ENCODE peak calls at places on chromosomes 12 and 14, in nine cellular contexts. One of them, this sample, is unnamed.

GRCh38 chr14:96053600-96054381 is 14.6 kb downstream of the C14orf132 start:
- DNase-seq in endothelial cell: no peak
- DNase-seq in psoas muscle: peak
- DNase-seq in pancreas: peak
- DNase-seq in choroid plexus epithelial cell: peak
- DNase-seq in right atrium auricular region: peak
- DNase-seq in A549: no peak
- DNase-seq in fibroblast of lung: peak
- DNase-seq in uterus: peak
- DNase-seq in this sample: no peak

GRCh38 chr12:31728289-31728916 is 418 bp downstream of the AMN1 start:
- DNase-seq in endothelial cell: no peak
- DNase-seq in psoas muscle: no peak
- DNase-seq in pancreas: peak
- DNase-seq in choroid plexus epithelial cell: no peak
- DNase-seq in right atrium auricular region: no peak
- DNase-seq in A549: peak
- DNase-seq in fibroblast of lung: no peak
- DNase-seq in uterus: peak
- DNase-seq in this sample: peak

GRCh38 chr14:29236401-29236800 is 469.8 kb downstream of the FOXG1 start:
- DNase-seq in endothelial cell: no peak
- DNase-seq in psoas muscle: no peak
- DNase-seq in pancreas: no peak
- DNase-seq in choroid plexus epithelial cell: peak
- DNase-seq in right atrium auricular region: no peak
- DNase-seq in A549: no peak
- DNase-seq in fibroblast of lung: no peak
- DNase-seq in uterus: no peak
- DNase-seq in this sample: no peak

GRCh38 chr12:72574138-72574537 is 302.0 kb downstream of the TRHDE start:
- DNase-seq in endothelial cell: no peak
- DNase-seq in psoas muscle: no peak
- DNase-seq in pancreas: no peak
- DNase-seq in choroid plexus epithelial cell: no peak
- DNase-seq in right atrium auricular region: no peak
- DNase-seq in A549: no peak
- DNase-seq in fibroblast of lung: no peak
- DNase-seq in uterus: no peak
- DNase-seq in this sample: no peak

GRCh38 chr12:16165506-16165905 is 112.0 kb downstream of the SLC15A5 start:
- DNase-seq in endothelial cell: peak
- DNase-seq in psoas muscle: peak
- DNase-seq in pancreas: peak
- DNase-seq in choroid plexus epithelial cell: peak
- DNase-seq in right atrium auricular region: peak
- DNase-seq in A549: peak
- DNase-seq in fibroblast of lung: peak
- DNase-seq in uterus: peak
- DNase-seq in this sample: no peak

GRCh38 chr12:119988440-119988787 is 622 bp upstream of the BICDL1 start:
- DNase-seq in endothelial cell: no peak
- DNase-seq in psoas muscle: no peak
- DNase-seq in pancreas: no peak
- DNase-seq in choroid plexus epithelial cell: peak
- DNase-seq in right atrium auricular region: no peak
- DNase-seq in A549: peak
- DNase-seq in fibroblast of lung: peak
- DNase-seq in uterus: no peak
- DNase-seq in this sample: no peak

GRCh38 chr14:68800361-68800760 is 7.5 kb upstream of the ZFP36L1 start:
- DNase-seq in endothelial cell: no peak
- DNase-seq in psoas muscle: no peak
- DNase-seq in pancreas: peak
- DNase-seq in choroid plexus epithelial cell: no peak
- DNase-seq in right atrium auricular region: no peak
- DNase-seq in A549: no peak
- DNase-seq in fibroblast of lung: peak
- DNase-seq in uterus: no peak
- DNase-seq in this sample: no peak

GRCh38 chr12:72072613-72073212 is 134.1 kb downstream of the TPH2 start:
- DNase-seq in endothelial cell: no peak
- DNase-seq in psoas muscle: no peak
- DNase-seq in pancreas: no peak
- DNase-seq in choroid plexus epithelial cell: no peak
- DNase-seq in right atrium auricular region: no peak
- DNase-seq in A549: no peak
- DNase-seq in fibroblast of lung: no peak
- DNase-seq in uterus: no peak
- DNase-seq in this sample: no peak

GRCh38 chr12:103884316-103884715 is 43.3 kb upstream of the NT5DC3 start:
- DNase-seq in endothelial cell: no peak
- DNase-seq in psoas muscle: no peak
- DNase-seq in pancreas: no peak
- DNase-seq in choroid plexus epithelial cell: peak
- DNase-seq in right atrium auricular region: no peak
- DNase-seq in A549: no peak
- DNase-seq in fibroblast of lung: peak
- DNase-seq in uterus: no peak
- DNase-seq in this sample: no peak

GRCh38 chr12:121933522-121934317 is 15.3 kb downstream of the CFAP251 start:
- DNase-seq in endothelial cell: peak
- DNase-seq in psoas muscle: no peak
- DNase-seq in pancreas: no peak
- DNase-seq in choroid plexus epithelial cell: peak
- DNase-seq in right atrium auricular region: no peak
- DNase-seq in A549: no peak
- DNase-seq in fibroblast of lung: peak
- DNase-seq in uterus: no peak
- DNase-seq in this sample: no peak

GRCh38 chr12:94430304-94430703 is 29.4 kb downstream of the CEP83 start:
- DNase-seq in endothelial cell: no peak
- DNase-seq in psoas muscle: no peak
- DNase-seq in pancreas: no peak
- DNase-seq in choroid plexus epithelial cell: no peak
- DNase-seq in right atrium auricular region: no peak
- DNase-seq in A549: no peak
- DNase-seq in fibroblast of lung: no peak
- DNase-seq in uterus: no peak
- DNase-seq in this sample: no peak

GRCh38 chr14:20986811-20987210 is 3.0 kb upstream of the METTL17 start:
- DNase-seq in endothelial cell: no peak
- DNase-seq in psoas muscle: no peak
- DNase-seq in pancreas: no peak
- DNase-seq in choroid plexus epithelial cell: peak
- DNase-seq in right atrium auricular region: peak
- DNase-seq in A549: peak
- DNase-seq in fibroblast of lung: peak
- DNase-seq in uterus: peak
- DNase-seq in this sample: no peak

GRCh38 chr14:104678346-104678745 is 11.1 kb upstream of the INF2 start:
- DNase-seq in endothelial cell: no peak
- DNase-seq in psoas muscle: no peak
- DNase-seq in pancreas: no peak
- DNase-seq in choroid plexus epithelial cell: no peak
- DNase-seq in right atrium auricular region: no peak
- DNase-seq in A549: no peak
- DNase-seq in fibroblast of lung: peak
- DNase-seq in uterus: peak
- DNase-seq in this sample: no peak
- TF ChIP-seq CTCF in endothelial cell: no peak
- TF ChIP-seq CTCF in psoas muscle: no peak
- TF ChIP-seq CTCF in pancreas: no peak
- TF ChIP-seq CTCF in choroid plexus epithelial cell: no peak
- TF ChIP-seq CTCF in right atrium auricular region: no peak
- TF ChIP-seq CTCF in A549: no peak
- TF ChIP-seq CTCF in fibroblast of lung: no peak
- TF ChIP-seq CTCF in uterus: no peak
- TF ChIP-seq CTCF in this sample: no peak

DNA sequence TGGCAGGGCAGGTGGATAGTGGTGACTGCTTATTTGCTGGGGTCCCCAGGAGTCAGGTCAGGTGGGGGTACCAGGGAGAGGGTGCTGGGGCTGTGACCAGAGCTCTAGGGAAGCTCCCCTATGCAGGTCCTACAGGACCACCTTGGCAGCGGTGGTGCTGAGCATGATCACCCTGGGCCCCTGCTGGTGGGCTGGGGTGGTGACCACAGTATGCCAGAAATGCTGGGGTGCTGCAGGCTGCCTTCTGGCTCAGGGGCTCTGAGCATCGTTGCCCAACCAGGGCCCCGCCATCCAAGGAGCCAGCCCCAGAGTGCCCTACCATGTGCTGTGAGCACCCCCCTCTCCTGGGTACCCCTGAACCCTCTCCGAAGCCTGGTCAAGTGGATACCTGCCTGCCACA is 17.5 kb upstream of the NUDT14 start:
- DNase-seq in endothelial cell: no peak
- DNase-seq in psoas muscle: no peak
- DNase-seq in pancreas: no peak
- DNase-seq in choroid plexus epithelial cell: no peak
- DNase-seq in right atrium auricular region: no peak
- DNase-seq in A549: peak
- DNase-seq in fibroblast of lung: no peak
- DNase-seq in uterus: no peak
- DNase-seq in this sample: no peak
- TF ChIP-seq CTCF in endothelial cell: peak
- TF ChIP-seq CTCF in psoas muscle: no peak
- TF ChIP-seq CTCF in pancreas: no peak
- TF ChIP-seq CTCF in choroid plexus epithelial cell: no peak
- TF ChIP-seq CTCF in right atrium auricular region: no peak
- TF ChIP-seq CTCF in A549: no peak
- TF ChIP-seq CTCF in fibroblast of lung: no peak
- TF ChIP-seq CTCF in uterus: no peak
- TF ChIP-seq CTCF in this sample: no peak

GRCh38 chr14:59277659-59278058 is 89.2 kb downstream of the DAAM1 start:
- DNase-seq in endothelial cell: no peak
- DNase-seq in psoas muscle: no peak
- DNase-seq in pancreas: no peak
- DNase-seq in choroid plexus epithelial cell: peak
- DNase-seq in right atrium auricular region: no peak
- DNase-seq in A549: no peak
- DNase-seq in fibroblast of lung: no peak
- DNase-seq in uterus: no peak
- DNase-seq in this sample: no peak
- TF ChIP-seq CTCF in endothelial cell: no peak
- TF ChIP-seq CTCF in psoas muscle: no peak
- TF ChIP-seq CTCF in pancreas: no peak
- TF ChIP-seq CTCF in choroid plexus epithelial cell: peak
- TF ChIP-seq CTCF in right atrium auricular region: no peak
- TF ChIP-seq CTCF in A549: no peak
- TF ChIP-seq CTCF in fibroblast of lung: no peak
- TF ChIP-seq CTCF in uterus: no peak
- TF ChIP-seq CTCF in this sample: no peak

DNA sequence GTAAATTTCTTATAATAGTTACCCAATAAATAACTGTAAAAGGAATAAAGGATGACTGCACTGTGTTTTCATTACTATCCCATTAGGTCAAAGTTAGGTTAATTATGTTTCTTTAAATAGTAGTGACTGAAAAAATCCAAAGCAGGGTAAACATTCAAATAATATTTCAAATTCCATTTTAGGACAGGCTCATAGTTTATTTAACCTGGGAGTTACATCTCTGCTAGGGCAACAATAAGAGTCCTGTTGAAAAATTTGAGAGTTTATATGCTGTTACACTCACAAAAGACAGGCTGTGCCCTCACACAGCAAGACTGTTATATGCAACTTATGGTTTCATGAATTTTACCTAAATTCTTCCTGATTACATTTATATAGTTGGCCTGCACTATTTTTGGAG is 8.0 kb downstream of the ERP27 start:
- DNase-seq in endothelial cell: no peak
- DNase-seq in psoas muscle: no peak
- DNase-seq in pancreas: no peak
- DNase-seq in choroid plexus epithelial cell: peak
- DNase-seq in right atrium auricular region: no peak
- DNase-seq in A549: no peak
- DNase-seq in fibroblast of lung: peak
- DNase-seq in uterus: no peak
- DNase-seq in this sample: no peak
- TF ChIP-seq CTCF in endothelial cell: no peak
- TF ChIP-seq CTCF in psoas muscle: no peak
- TF ChIP-seq CTCF in pancreas: no peak
- TF ChIP-seq CTCF in choroid plexus epithelial cell: peak
- TF ChIP-seq CTCF in right atrium auricular region: no peak
- TF ChIP-seq CTCF in A549: no peak
- TF ChIP-seq CTCF in fibroblast of lung: no peak
- TF ChIP-seq CTCF in uterus: no peak
- TF ChIP-seq CTCF in this sample: no peak